ENCODE peak calls at places on chromosomes 4 and X, in six cellular contexts. H is RWPE1, F is GM10248, D is K562, Y is ovary, G is HFF-Myc. E is an unnamed sample.

GRCh38 chr4:59647500-59647899 is 1552.6 kb upstream of the ADGRL3 start:
- DNase-seq in H (no peak), F (no peak), D (no peak), Y (no peak), G (no peak), E (no peak)

GRCh38 chrX:16573781-16574180 is 76.2 kb upstream of the S100G start:
- DNase-seq in H (no peak), F (no peak), D (no peak), Y (no peak), G (no peak), E (no peak)

GRCh38 chr4:22754091-22754490 is 61.4 kb downstream of the GBA3 start:
- DNase-seq in H (no peak), F (no peak), D (no peak), Y (no peak), G (no peak), E (no peak)

GRCh38 chr4:187576751-187577150 is 418.8 kb upstream of the ZFP42 start:
- DNase-seq in H (no peak), F (no peak), D (no peak), Y (no peak), G (no peak), E (no peak)

GRCh38 chrX:68433981-68434299 is 645 bp upstream of the OPHN1 start:
- DNase-seq in H (no peak), F (no peak), D (no peak), Y (no peak), G (no peak), E (no peak)

GRCh38 chr4:33961751-33962150 is 2282.6 kb downstream of the ARAP2 start:
- DNase-seq in H (no peak), F (no peak), D (no peak), Y (no peak), G (no peak), E (no peak)

GRCh38 chrX:72296991-72297390 is 8.7 kb downstream of the CITED1 start:
- DNase-seq in H (no peak), F (no peak), D (no peak), Y (no peak), G (no peak), E (no peak)

GRCh38 chrX:83829874-83830273 is 31.1 kb upstream of the CYLC1 start:
- DNase-seq in H (no peak), F (no peak), D (no peak), Y (no peak), G (no peak), E (no peak)

GRCh38 chr4:95091272-95091671 is 333.5 kb downstream of the BMPR1B start:
- DNase-seq in H (no peak), F (no peak), D (no peak), Y (no peak), G (no peak), E (no peak)

GRCh38 chr4:10584042-10584441 is 100.5 kb downstream of the CLNK start:
- DNase-seq in H (peak), F (peak), D (no peak), Y (no peak), G (peak), E (peak)

GRCh38 chr4:186021461-186022167 is 47.3 kb upstream of the TLR3 start:
- DNase-seq in H (peak), F (peak), D (peak), Y (peak), G (no peak), E (peak)

GRCh38 chrX:134173541-134174272 is 63.3 kb upstream of the CCDC160 start:
- DNase-seq in H (no peak), F (peak), D (no peak), Y (no peak), G (no peak), E (no peak)

GRCh38 chr4:125370478-125370877 is 55.7 kb downstream of the FAT4 start:
- DNase-seq in H (no peak), F (no peak), D (no peak), Y (no peak), G (no peak), E (no peak)

GRCh38 chr4:114782842-114783595 is 184.4 kb downstream of the UGT8 start:
- DNase-seq in H (no peak), F (no peak), D (no peak), Y (no peak), G (no peak), E (no peak)

GRCh38 chr4:114785570-114785969 is 187.0 kb downstream of the UGT8 start:
- DNase-seq in H (no peak), F (no peak), D (no peak), Y (no peak), G (no peak), E (no peak)

DNA sequence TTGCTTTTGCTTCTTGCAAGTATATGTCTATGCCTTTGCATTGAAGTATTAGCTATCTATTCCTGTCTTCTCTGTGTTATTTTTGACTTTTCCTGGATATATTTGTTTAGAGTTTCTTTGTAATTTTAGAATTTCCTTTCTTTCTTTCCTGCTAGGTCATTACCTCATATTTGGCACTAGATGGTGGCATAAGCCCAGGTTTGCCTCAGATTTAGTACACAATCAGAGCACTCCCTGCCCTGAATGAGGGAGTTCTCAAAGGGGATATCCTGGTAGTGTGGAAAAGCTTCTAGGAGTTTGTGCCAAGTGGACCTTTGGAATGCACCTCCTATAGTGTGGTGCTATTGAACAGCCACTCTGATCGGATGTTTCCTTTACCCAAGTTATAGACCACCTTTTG is 181.6 kb downstream of the UGT8 start:
- DNase-seq in H (peak), F (no peak), D (no peak), Y (no peak), G (no peak), E (no peak)
- TF ChIP-seq CTCF in H (peak), F (peak), D (no peak), Y (no peak), G (no peak), E (no peak)

GRCh38 chr4:144654161-144654560 is 8.2 kb downstream of the HHIP start:
- DNase-seq in H (no peak), F (no peak), D (no peak), Y (no peak), G (no peak), E (no peak)
- TF ChIP-seq CTCF in H (no peak), F (no peak), D (no peak), Y (no peak), G (no peak), E (no peak)

DNA sequence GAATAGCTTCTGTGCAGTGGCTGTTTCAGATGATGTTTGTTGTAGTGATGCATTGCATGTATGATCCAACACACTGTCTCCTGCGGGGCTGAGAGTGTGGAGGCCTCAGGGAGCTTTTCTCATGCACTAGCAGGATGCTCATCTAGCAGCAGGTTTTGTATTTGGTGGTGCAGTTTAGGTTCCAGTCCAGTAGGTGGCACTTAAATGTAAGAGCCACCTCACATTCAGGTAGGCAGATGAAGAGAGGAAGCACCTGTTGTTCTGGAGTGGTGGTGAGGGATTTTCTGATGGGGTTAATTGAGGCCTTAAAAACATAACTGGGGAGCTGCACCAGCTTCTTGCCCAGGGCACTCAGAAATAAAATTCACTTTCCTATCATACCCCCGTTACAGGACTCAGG is 300.9 kb downstream of the SPIN4 start:
- DNase-seq in H (no peak), F (no peak), D (no peak), Y (no peak), G (no peak), E (peak)
- TF ChIP-seq CTCF in H (no peak), F (no peak), D (no peak), Y (no peak), G (no peak), E (peak)

GRCh38 chr4:40507977-40508376 is 121.7 kb downstream of the RBM47 start:
- DNase-seq in H (no peak), F (no peak), D (no peak), Y (no peak), G (no peak), E (no peak)
- TF ChIP-seq CTCF in H (no peak), F (no peak), D (no peak), Y (no peak), G (no peak), E (no peak)

GRCh38 chr4:78949735-78950134 is 10.5 kb upstream of the PAQR3 start:
- DNase-seq in H (no peak), F (no peak), D (no peak), Y (no peak), G (no peak), E (no peak)

GRCh38 chr4:78953231-78953630 is 14.0 kb upstream of the PAQR3 start:
- DNase-seq in H (no peak), F (no peak), D (no peak), Y (no peak), G (no peak), E (no peak)

GRCh38 chr4:78951862-78952472 is 12.7 kb upstream of the PAQR3 start:
- DNase-seq in H (peak), F (peak), D (peak), Y (no peak), G (no peak), E (peak)

GRCh38 chr4:78956979-78957378 is 17.7 kb upstream of the PAQR3 start:
- DNase-seq in H (no peak), F (no peak), D (peak), Y (no peak), G (no peak), E (no peak)

DNA sequence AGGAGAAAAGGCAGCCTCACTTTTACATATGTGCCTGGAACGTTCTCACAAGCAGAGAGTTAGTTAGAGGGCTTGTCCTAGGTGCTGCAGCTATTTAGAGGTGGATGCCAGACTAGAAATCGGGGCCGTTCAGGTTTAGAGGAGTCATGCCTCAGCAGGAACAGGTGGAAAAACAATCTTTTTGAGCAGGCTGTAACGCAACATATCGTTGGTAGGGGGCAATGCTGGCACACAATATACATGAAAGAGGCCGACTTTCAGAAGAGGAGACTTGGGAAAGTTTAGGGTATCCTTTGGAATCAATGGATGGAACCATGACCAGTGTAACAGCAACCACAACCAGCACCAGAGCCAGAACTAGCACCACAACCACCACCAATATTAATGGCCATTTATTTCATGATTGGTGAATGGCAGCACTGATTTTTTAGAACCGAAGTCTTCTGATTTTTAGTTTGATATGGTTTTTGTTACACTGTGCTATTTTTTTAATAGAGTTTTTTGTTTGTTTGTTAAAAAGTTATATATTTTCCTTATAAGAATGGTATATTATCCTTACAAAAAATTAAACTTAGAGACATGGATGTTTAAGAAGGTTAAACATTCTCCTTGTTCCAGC is 14.9 kb upstream of the PAQR3 start:
- DNase-seq in H (no peak), F (no peak), D (peak), Y (no peak), G (no peak), E (no peak)
- TF ChIP-seq CTCF in H (no peak), F (peak), D (peak), Y (no peak), G (peak), E (peak)

GRCh38 chr4:56048621-56049427 is 100.1 kb downstream of the CEP135 start:
- DNase-seq in H (peak), F (peak), D (peak), Y (peak), G (no peak), E (peak)
- TF ChIP-seq CTCF in H (peak), F (peak), D (peak), Y (no peak), G (no peak), E (peak)

GRCh38 chrX:24515447-24515846 is 50.4 kb downstream of the PDK3 start:
- DNase-seq in H (no peak), F (no peak), D (peak), Y (no peak), G (no peak), E (no peak)
- TF ChIP-seq CTCF in H (no peak), F (no peak), D (no peak), Y (no peak), G (no peak), E (no peak)

GRCh38 chr4:76582817-76583087 is 147.7 kb downstream of the SHROOM3 start:
- DNase-seq in H (no peak), F (no peak), D (no peak), Y (no peak), G (no peak), E (no peak)

GRCh38 chr4:76584235-76585152 is 149.5 kb downstream of the SHROOM3 start:
- DNase-seq in H (no peak), F (no peak), D (no peak), Y (no peak), G (no peak), E (no peak)

GRCh38 chr4:76585270-76585669 is 150.2 kb downstream of the SHROOM3 start:
- DNase-seq in H (no peak), F (no peak), D (no peak), Y (no peak), G (no peak), E (no peak)

GRCh38 chr4:76588268-76588667 is 153.2 kb downstream of the SHROOM3 start:
- DNase-seq in H (no peak), F (no peak), D (no peak), Y (no peak), G (no peak), E (no peak)

GRCh38 chr4:76585897-76586360 is 150.9 kb downstream of the SHROOM3 start:
- DNase-seq in H (peak), F (peak), D (peak), Y (peak), G (no peak), E (peak)
- TF ChIP-seq CTCF in H (no peak), F (peak), D (no peak), Y (no peak), G (no peak), E (no peak)

GRCh38 chr4:6573986-6574746 is 823 bp upstream of the MAN2B2 start:
- DNase-seq in H (no peak), F (no peak), D (peak), Y (no peak), G (no peak), E (no peak)
- TF ChIP-seq CTCF in H (no peak), F (peak), D (peak), Y (no peak), G (no peak), E (no peak)

GRCh38 chr4:146095091-146095690 is 80.3 kb upstream of the LSM6 start:
- DNase-seq in H (peak), F (no peak), D (peak), Y (no peak), G (peak), E (no peak)
- TF ChIP-seq CTCF in H (peak), F (peak), D (peak), Y (no peak), G (peak), E (peak)

E was measured in GM13977.